ENCODE peak calls at places on chromosomes 12 and 14, in nine cellular contexts. X is IMR-90; S is CD4-positive, CD25-positive, alpha-beta regulatory T cell; H is uterus; N is NT2/D1; I is CD8-positive, alpha-beta memory T cell; Z is sigmoid colon; W is pancreas; V is cardiac muscle cell. K is an unnamed sample.

GRCh38 chr12:128318946-128319345 is 52.0 kb downstream of the TMEM132C start:
- DNase-seq in X (no peak), S (no peak), H (no peak), N (no peak), I (no peak), Z (no peak), W (no peak), V (no peak), K (no peak)

GRCh38 chr12:54221402-54221984 is 32.7 kb upstream of the SMUG1 start:
- DNase-seq in X (no peak), S (no peak), H (no peak), N (no peak), I (no peak), Z (no peak), W (no peak), V (no peak), K (no peak)

GRCh38 chr14:39102265-39102968 is 618 bp downstream of the SEC23A start:
- DNase-seq in X (peak; percentile 44), S (peak; percentile 31), H (no peak), N (no peak), I (no peak), Z (no peak), W (peak; percentile 36), V (peak; percentile 57), K (no peak)

GRCh38 chr12:54412786-54413185 is 6.3 kb downstream of the ITGA5 start:
- DNase-seq in X (no peak), S (peak; percentile 62), H (no peak), N (no peak), I (no peak), Z (peak; percentile 60), W (no peak), V (no peak), K (no peak)

GRCh38 chr14:60179296-60179924 is 14.2 kb upstream of the DHRS7 start:
- DNase-seq in X (peak; percentile 48), S (no peak), H (no peak), N (no peak), I (no peak), Z (no peak), W (no peak), V (no peak), K (no peak)

GRCh38 chr14:93965287-93965821 is 11.0 kb downstream of the ASB2 start:
- DNase-seq in X (peak; percentile 96), S (no peak), H (no peak), N (no peak), I (no peak), Z (no peak), W (no peak), V (peak; percentile 62), K (no peak)

GRCh38 chr14:93316716-93317115 is 16.1 kb downstream of the BTBD7 start:
- DNase-seq in X (peak; percentile 18), S (no peak), H (no peak), N (no peak), I (no peak), Z (no peak), W (no peak), V (no peak), K (no peak)

GRCh38 chr12:55822228-55822627 is 4.4 kb downstream of the ORMDL2 start:
- DNase-seq in X (no peak), S (no peak), H (no peak), N (no peak), I (no peak), Z (no peak), W (no peak), V (no peak), K (no peak)

GRCh38 chr14:104878582-104878981 is 13.5 kb downstream of the CEP170B start:
- DNase-seq in X (no peak), S (no peak), H (no peak), N (no peak), I (no peak), Z (no peak), W (no peak), V (no peak), K (peak; percentile 4)

GRCh38 chr12:120010661-120011230 is 21.7 kb downstream of the BICDL1 start:
- DNase-seq in X (no peak), S (peak; percentile 65), H (no peak), N (no peak), I (no peak), Z (no peak), W (no peak), V (no peak), K (no peak)

GRCh38 chr14:99838555-99839193 is 45.5 kb downstream of the EML1 start:
- DNase-seq in X (peak; percentile 59), S (no peak), H (no peak), N (peak; percentile 57), I (no peak), Z (no peak), W (no peak), V (peak; percentile 44), K (no peak)

GRCh38 chr12:32217354-32218310 is 111.0 kb downstream of the BICD1 start:
- DNase-seq in X (peak; percentile 85), S (no peak), H (no peak), N (no peak), I (no peak), Z (no peak), W (no peak), V (peak; percentile 55), K (no peak)

GRCh38 chr12:26062006-26062405 is 62.8 kb downstream of the BHLHE41 start:
- DNase-seq in X (no peak), S (no peak), H (no peak), N (no peak), I (no peak), Z (no peak), W (no peak), V (no peak), K (no peak)

GRCh38 chr12:94717656-94718055 is 67.3 kb upstream of the TMCC3 start:
- DNase-seq in X (no peak), S (no peak), H (no peak), N (no peak), I (no peak), Z (no peak), W (no peak), V (no peak), K (no peak)

GRCh38 chr12:62732861-62733427 is 202.0 kb downstream of the PPM1H start:
- DNase-seq in X (peak; percentile 73), S (no peak), H (no peak), N (no peak), I (no peak), Z (no peak), W (no peak), V (peak; percentile 79), K (no peak)
- H3K4me1 ChIP-seq in X (peaks cover 19% of the 10 kb centered on the region), S (no peaks in the 10 kb centered on the region), H (peaks cover 4% of the 10 kb centered on the region), N (peaks cover 9% of the 10 kb centered on the region), I (no peaks in the 10 kb centered on the region), Z (peaks cover 17% of the 10 kb centered on the region), W (no peaks in the 10 kb centered on the region), V (no peaks in the 10 kb centered on the region), K (peaks cover 23% of the 10 kb centered on the region)

GRCh38 chr12:53051058-53051880 is 1.4 kb downstream of the TNS2 start:
- DNase-seq in X (peak; percentile 70), S (no peak), H (peak; percentile 89), N (no peak), I (no peak), Z (peak; percentile 95), W (peak; percentile 60), V (peak; percentile 77), K (peak; percentile 73)

GRCh38 chr12:53048780-53049401 is 974 bp upstream of the TNS2 start:
- DNase-seq in X (peak; percentile 62), S (no peak), H (peak; percentile 82), N (peak; percentile 74), I (no peak), Z (peak; percentile 94), W (peak; percentile 73), V (peak; percentile 88), K (peak; percentile 83)

GRCh38 chr12:53049582-53050318 is at the start of gene TNS2:
- DNase-seq in X (peak; percentile 40), S (no peak), H (peak; percentile 87), N (no peak), I (no peak), Z (peak; percentile 95), W (peak; percentile 68), V (peak; percentile 86), K (peak; percentile 84)

GRCh38 chr12:53051881-53052412 is 2.1 kb downstream of the TNS2 start:
- DNase-seq in X (no peak), S (no peak), H (no peak), N (no peak), I (no peak), Z (peak; percentile 72), W (peak; percentile 38), V (peak; percentile 4), K (no peak)

GRCh38 chr12:53050426-53051057 is 677 bp downstream of the TNS2 start:
- DNase-seq in X (no peak), S (no peak), H (no peak), N (no peak), I (no peak), Z (no peak), W (no peak), V (no peak), K (no peak)
- H3K4me3 ChIP-seq in X (peak overlapping the region; percentile 57), S (no peak overlapping the region), H (peak overlapping the region; percentile 76), N (no peak overlapping the region), I (no peak overlapping the region), Z (peak overlapping the region; percentile 62), W (peak overlapping the region; percentile 59), V (no peak overlapping the region), K (peak overlapping the region; percentile 61)

GRCh38 chr12:115010324-115010995 is 326.5 kb upstream of the TBX3 start:
- DNase-seq in X (peak; percentile 33), S (no peak), H (no peak), N (no peak), I (no peak), Z (no peak), W (no peak), V (no peak), K (no peak)
- H3K27me3 ChIP-seq in X (peaks cover 2% of the 10 kb centered on the region), S (no peaks in the 10 kb centered on the region), H (no peaks in the 10 kb centered on the region), N (no peaks in the 10 kb centered on the region), I (no peaks in the 10 kb centered on the region), Z (no peaks in the 10 kb centered on the region), W (no peaks in the 10 kb centered on the region), V (no peaks in the 10 kb centered on the region), K (no peaks in the 10 kb centered on the region)

GRCh38 chr14:72524230-72524629 is 369.7 kb downstream of the DPF3 start:
- DNase-seq in X (no peak), S (no peak), H (no peak), N (no peak), I (no peak), Z (no peak), W (no peak), V (no peak), K (no peak)
- H3K4me1 ChIP-seq in X (peaks cover 20% of the 10 kb centered on the region), S (peaks cover 24% of the 10 kb centered on the region), H (no peaks in the 10 kb centered on the region), N (no peaks in the 10 kb centered on the region), I (peaks cover 22% of the 10 kb centered on the region), Z (peaks cover 6% of the 10 kb centered on the region), W (no peaks in the 10 kb centered on the region), V (no peaks in the 10 kb centered on the region), K (peaks cover 9% of the 10 kb centered on the region)

GRCh38 chr12:51863363-51863920 is 14.9 kb upstream of the FIGNL2 start:
- DNase-seq in X (no peak), S (no peak), H (no peak), N (no peak), I (no peak), Z (no peak), W (no peak), V (peak; percentile 21), K (no peak)
- H3K4me3 ChIP-seq in X (no peak overlapping the region), S (no peak overlapping the region), H (no peak overlapping the region), N (peak overlapping the region; percentile 44), I (no peak overlapping the region), Z (peak overlapping the region; percentile 25), W (peak overlapping the region; percentile 29), V (peak overlapping the region; percentile 28), K (peak overlapping the region; percentile 43)

K was measured in heart right ventricle.